ENCODE peak calls at places on chromosomes 6 and 20, in nine cellular contexts. M, H, W, V, I, R, Y, U and O are unnamed samples.

GRCh38 chr20:20702330-20703245 is 9.9 kb downstream of the RALGAPA2 start:
- DNase-seq in M (no peak), H (no peak), W (no peak), V (no peak), I (no peak), R (no peak), Y (no peak), U (no peak), O (no peak)

GRCh38 chr6:73560853-73561407 is 40.1 kb upstream of the EEF1A1 start:
- DNase-seq in M (no peak), H (no peak), W (no peak), V (no peak), I (no peak), R (no peak), Y (no peak), U (no peak), O (no peak)

GRCh38 chr6:128727500-128727899 is 155.4 kb upstream of the LAMA2 start:
- DNase-seq in M (no peak), H (no peak), W (no peak), V (no peak), I (no peak), R (no peak), Y (no peak), U (no peak), O (no peak)

GRCh38 chr6:31763617-31763940 is 1.1 kb downstream of the SAPCD1 start:
- DNase-seq in M (no peak), H (peak), W (peak), V (no peak), I (no peak), R (no peak), Y (peak), U (peak), O (no peak)

GRCh38 chr6:125952764-125953501 is 3.6 kb upstream of the HINT3 start:
- DNase-seq in M (no peak), H (peak), W (no peak), V (peak), I (no peak), R (no peak), Y (peak), U (no peak), O (no peak)

GRCh38 chr6:41497994-41498393 is 48.2 kb upstream of the FOXP4 start:
- DNase-seq in M (no peak), H (no peak), W (peak), V (no peak), I (no peak), R (no peak), Y (no peak), U (peak), O (no peak)

GRCh38 chr6:9830808-9831207 is 584.1 kb downstream of the TFAP2A start:
- DNase-seq in M (no peak), H (no peak), W (no peak), V (no peak), I (no peak), R (no peak), Y (no peak), U (no peak), O (no peak)

GRCh38 chr6:29828471-29828797 is 809 bp downstream of the HLA-G start:
- DNase-seq in M (no peak), H (peak), W (no peak), V (no peak), I (no peak), R (no peak), Y (no peak), U (no peak), O (no peak)

GRCh38 chr6:122778334-122778733 is 1.2 kb upstream of the FABP7 start:
- DNase-seq in M (no peak), H (no peak), W (no peak), V (no peak), I (no peak), R (no peak), Y (no peak), U (no peak), O (no peak)

GRCh38 chr6:156336096-156336495 is 441.1 kb upstream of the ARID1B start:
- DNase-seq in M (no peak), H (no peak), W (no peak), V (no peak), I (peak), R (no peak), Y (no peak), U (no peak), O (no peak)

GRCh38 chr20:62192635-62193034 is 9.8 kb downstream of the MTG2 start:
- DNase-seq in M (no peak), H (no peak), W (no peak), V (no peak), I (no peak), R (no peak), Y (no peak), U (no peak), O (no peak)

GRCh38 chr6:15234068-15234758 is 11.7 kb upstream of the JARID2 start:
- DNase-seq in M (no peak), H (no peak), W (no peak), V (no peak), I (no peak), R (no peak), Y (no peak), U (no peak), O (no peak)

GRCh38 chr6:155444952-155445903 is 10.4 kb downstream of the NOX3 start:
- DNase-seq in M (no peak), H (no peak), W (no peak), V (no peak), I (no peak), R (no peak), Y (no peak), U (no peak), O (no peak)

GRCh38 chr20:2798814-2799213 is 1.6 kb downstream of the CPXM1 start:
- DNase-seq in M (no peak), H (no peak), W (peak), V (no peak), I (no peak), R (no peak), Y (no peak), U (no peak), O (no peak)

GRCh38 chr6:108876929-108877775 is 28.9 kb downstream of the ARMC2 start:
- DNase-seq in M (no peak), H (no peak), W (peak), V (no peak), I (no peak), R (no peak), Y (peak), U (peak), O (peak)

GRCh38 chr20:62476074-62476838 is 461 bp upstream of the GATA5 start:
- DNase-seq in M (no peak), H (peak), W (no peak), V (no peak), I (no peak), R (no peak), Y (no peak), U (no peak), O (no peak)

GRCh38 chr6:118648866-118649554 is 2.4 kb downstream of the CEP85L start:
- DNase-seq in M (no peak), H (no peak), W (no peak), V (no peak), I (no peak), R (no peak), Y (no peak), U (no peak), O (no peak)

GRCh38 chr6:120584111-120584760 is 750.0 kb downstream of the TBC1D32 start:
- DNase-seq in M (no peak), H (peak), W (no peak), V (no peak), I (no peak), R (no peak), Y (no peak), U (no peak), O (no peak)

GRCh38 chr6:2179950-2180349 is 65.5 kb downstream of the GMDS start:
- DNase-seq in M (no peak), H (no peak), W (no peak), V (no peak), I (no peak), R (no peak), Y (no peak), U (peak), O (no peak)

GRCh38 chr6:22521035-22521434 is 48.3 kb upstream of the HDGFL1 start:
- DNase-seq in M (no peak), H (no peak), W (no peak), V (no peak), I (no peak), R (no peak), Y (no peak), U (no peak), O (no peak)

GRCh38 chr20:57921701-57922482 is 212.1 kb upstream of the PMEPA1 start:
- DNase-seq in M (no peak), H (no peak), W (no peak), V (no peak), I (no peak), R (no peak), Y (no peak), U (no peak), O (no peak)

GRCh38 chr6:111072801-111073360 is 14.4 kb upstream of the SLC16A10 start:
- DNase-seq in M (no peak), H (no peak), W (no peak), V (no peak), I (no peak), R (no peak), Y (no peak), U (no peak), O (no peak)

GRCh38 chr6:14046476-14047068 is 71.0 kb upstream of the CD83 start:
- DNase-seq in M (no peak), H (peak), W (peak), V (no peak), I (peak), R (peak), Y (peak), U (peak), O (no peak)

GRCh38 chr6:1915226-1915625 is 305.5 kb downstream of the FOXC1 start:
- DNase-seq in M (no peak), H (no peak), W (no peak), V (no peak), I (no peak), R (no peak), Y (no peak), U (no peak), O (no peak)

GRCh38 chr6:37732688-37733087 is 35.0 kb upstream of the MDGA1 start:
- DNase-seq in M (no peak), H (peak), W (no peak), V (no peak), I (no peak), R (no peak), Y (no peak), U (no peak), O (no peak)

GRCh38 chr6:150934380-150934779 is 68.9 kb downstream of the MTHFD1L start:
- DNase-seq in M (no peak), H (no peak), W (peak), V (no peak), I (no peak), R (no peak), Y (peak), U (peak), O (no peak)

GRCh38 chr20:3603108-3603507 is 60.1 kb downstream of the GFRA4 start:
- DNase-seq in M (no peak), H (no peak), W (no peak), V (no peak), I (no peak), R (no peak), Y (no peak), U (no peak), O (no peak)

GRCh38 chr6:147768969-147769368 is 260.5 kb downstream of the SAMD5 start:
- DNase-seq in M (no peak), H (no peak), W (no peak), V (no peak), I (no peak), R (no peak), Y (no peak), U (no peak), O (no peak)

GRCh38 chr20:48965189-48965910 is 43.8 kb downstream of the ARFGEF2 start:
- DNase-seq in M (no peak), H (no peak), W (peak), V (no peak), I (no peak), R (no peak), Y (peak), U (no peak), O (no peak)

GRCh38 chr6:3281669-3282460 is 23.1 kb downstream of the PSMG4 start:
- DNase-seq in M (no peak), H (peak), W (peak), V (no peak), I (no peak), R (no peak), Y (peak), U (no peak), O (no peak)